ENCODE peak calls at places on chromosomes 16 and 17, in eight cellular contexts. Q is fibroblast of the aortic adventitia; Z is brain microvascular endothelial cell; C is breast epithelium; E is CD8-positive, alpha-beta T cell; H is foreskin fibroblast; F is fibroblast of mammary gland; P is heart left ventricle. W is an unnamed sample.

GRCh38 chr17:5272313-5272712 is 9.8 kb upstream of the RABEP1 start:
- DNase-seq in Q (no peak), Z (no peak), C (no peak), E (no peak), H (peak), F (peak), P (no peak), W (no peak)

GRCh38 chr16:50282010-50282538 is 15.7 kb downstream of the ADCY7 start:
- DNase-seq in Q (peak), Z (peak), C (no peak), E (peak), H (no peak), F (peak), P (peak), W (peak)

GRCh38 chr16:14529010-14529669 is 100.9 kb downstream of the PARN start:
- DNase-seq in Q (peak), Z (peak), C (peak), E (peak), H (peak), F (peak), P (peak), W (peak)

GRCh38 chr17:43135454-43135819 is 10.3 kb upstream of the BRCA1 start:
- DNase-seq in Q (no peak), Z (no peak), C (no peak), E (no peak), H (no peak), F (no peak), P (no peak), W (no peak)

GRCh38 chr17:16258916-16259315 is 41.9 kb downstream of the PIGL start:
- DNase-seq in Q (no peak), Z (no peak), C (no peak), E (no peak), H (peak), F (peak), P (no peak), W (peak)

GRCh38 chr17:78144146-78144719 is 2.0 kb upstream of the C17orf99 start:
- DNase-seq in Q (peak), Z (peak), C (no peak), E (no peak), H (peak), F (peak), P (peak), W (peak)

GRCh38 chr16:64858076-64858475 is 263.8 kb downstream of the CDH11 start:
- DNase-seq in Q (no peak), Z (peak), C (no peak), E (no peak), H (peak), F (peak), P (no peak), W (no peak)

GRCh38 chr16:4612977-4613635 is 1.6 kb downstream of the UBALD1 start:
- DNase-seq in Q (peak), Z (no peak), C (no peak), E (no peak), H (peak), F (no peak), P (no peak), W (no peak)

GRCh38 chr17:15342460-15342859 is 1.1 kb upstream of the TEKT3 start:
- DNase-seq in Q (peak), Z (peak), C (no peak), E (no peak), H (no peak), F (peak), P (no peak), W (no peak)

GRCh38 chr16:1330260-1330914 is 3.1 kb upstream of the BAIAP3 start:
- DNase-seq in Q (no peak), Z (no peak), C (no peak), E (no peak), H (no peak), F (no peak), P (no peak), W (no peak)

GRCh38 chr16:15946257-15947044 is 3.0 kb upstream of the ABCC1 start:
- DNase-seq in Q (peak), Z (peak), C (no peak), E (no peak), H (peak), F (peak), P (no peak), W (peak)

GRCh38 chr16:17072104-17072503 is 398.7 kb downstream of the XYLT1 start:
- DNase-seq in Q (no peak), Z (no peak), C (no peak), E (no peak), H (no peak), F (peak), P (no peak), W (no peak)

GRCh38 chr17:17076066-17076465 is 33.8 kb downstream of the MPRIP start:
- DNase-seq in Q (no peak), Z (no peak), C (peak), E (no peak), H (no peak), F (no peak), P (no peak), W (no peak)

GRCh38 chr17:58219789-58220183 is 731 bp upstream of the MKS1 start:
- DNase-seq in Q (no peak), Z (no peak), C (no peak), E (no peak), H (peak), F (peak), P (no peak), W (no peak)

GRCh38 chr16:58485184-58485887 is 14.6 kb upstream of the NDRG4 start:
- DNase-seq in Q (no peak), Z (no peak), C (no peak), E (no peak), H (no peak), F (no peak), P (no peak), W (no peak)

GRCh38 chr17:33848433-33848832 is 406.7 kb upstream of the CCL2 start:
- DNase-seq in Q (no peak), Z (no peak), C (no peak), E (no peak), H (no peak), F (no peak), P (no peak), W (no peak)

GRCh38 chr17:47789611-47790520 is 31.7 kb downstream of the OSBPL7 start:
- DNase-seq in Q (peak), Z (peak), C (peak), E (peak), H (peak), F (peak), P (peak), W (peak)

GRCh38 chr17:17124341-17124740 is 81.8 kb downstream of the PLD6 start:
- DNase-seq in Q (no peak), Z (no peak), C (no peak), E (no peak), H (no peak), F (no peak), P (no peak), W (no peak)

GRCh38 chr16:49409121-49409520 is 35.5 kb downstream of the C16orf78 start:
- DNase-seq in Q (no peak), Z (no peak), C (no peak), E (no peak), H (no peak), F (no peak), P (no peak), W (no peak)

GRCh38 chr17:28384281-28385036 is 13.0 kb downstream of the SARM1 start:
- DNase-seq in Q (no peak), Z (no peak), C (no peak), E (peak), H (no peak), F (no peak), P (peak), W (no peak)

GRCh38 chr16:1089439-1089821 is 6.6 kb downstream of the C1QTNF8 start:
- DNase-seq in Q (no peak), Z (no peak), C (no peak), E (no peak), H (no peak), F (no peak), P (peak), W (no peak)

GRCh38 chr17:63549946-63550815 is at the start of gene DCAF7:
- DNase-seq in Q (peak), Z (peak), C (peak), E (peak), H (peak), F (peak), P (peak), W (peak)

GRCh38 chr16:23353440-23353839 is 51.3 kb downstream of the SCNN1B start:
- DNase-seq in Q (no peak), Z (no peak), C (no peak), E (no peak), H (no peak), F (no peak), P (no peak), W (no peak)

GRCh38 chr16:57145964-57146647 is 39.7 kb downstream of the PSME3IP1 start:
- DNase-seq in Q (no peak), Z (no peak), C (no peak), E (no peak), H (no peak), F (no peak), P (no peak), W (no peak)

GRCh38 chr17:42830971-42831370 is 2.2 kb upstream of the PSME3 start:
- DNase-seq in Q (no peak), Z (no peak), C (no peak), E (no peak), H (no peak), F (no peak), P (no peak), W (no peak)

GRCh38 chr17:7769854-7770253 is 52.3 kb downstream of the DNAH2 start:
- DNase-seq in Q (no peak), Z (no peak), C (no peak), E (no peak), H (no peak), F (no peak), P (no peak), W (no peak)

GRCh38 chr17:7897773-7898172 is 9.2 kb downstream of the CHD3 start:
- DNase-seq in Q (peak), Z (peak), C (no peak), E (no peak), H (peak), F (peak), P (no peak), W (peak)

GRCh38 chr17:59757881-59758385 is 50.5 kb downstream of the VMP1 start:
- DNase-seq in Q (no peak), Z (no peak), C (no peak), E (no peak), H (no peak), F (no peak), P (no peak), W (no peak)

GRCh38 chr17:32878211-32878610 is 1.3 kb upstream of the MYO1D start:
- DNase-seq in Q (peak), Z (no peak), C (peak), E (no peak), H (peak), F (peak), P (peak), W (peak)

DNA sequence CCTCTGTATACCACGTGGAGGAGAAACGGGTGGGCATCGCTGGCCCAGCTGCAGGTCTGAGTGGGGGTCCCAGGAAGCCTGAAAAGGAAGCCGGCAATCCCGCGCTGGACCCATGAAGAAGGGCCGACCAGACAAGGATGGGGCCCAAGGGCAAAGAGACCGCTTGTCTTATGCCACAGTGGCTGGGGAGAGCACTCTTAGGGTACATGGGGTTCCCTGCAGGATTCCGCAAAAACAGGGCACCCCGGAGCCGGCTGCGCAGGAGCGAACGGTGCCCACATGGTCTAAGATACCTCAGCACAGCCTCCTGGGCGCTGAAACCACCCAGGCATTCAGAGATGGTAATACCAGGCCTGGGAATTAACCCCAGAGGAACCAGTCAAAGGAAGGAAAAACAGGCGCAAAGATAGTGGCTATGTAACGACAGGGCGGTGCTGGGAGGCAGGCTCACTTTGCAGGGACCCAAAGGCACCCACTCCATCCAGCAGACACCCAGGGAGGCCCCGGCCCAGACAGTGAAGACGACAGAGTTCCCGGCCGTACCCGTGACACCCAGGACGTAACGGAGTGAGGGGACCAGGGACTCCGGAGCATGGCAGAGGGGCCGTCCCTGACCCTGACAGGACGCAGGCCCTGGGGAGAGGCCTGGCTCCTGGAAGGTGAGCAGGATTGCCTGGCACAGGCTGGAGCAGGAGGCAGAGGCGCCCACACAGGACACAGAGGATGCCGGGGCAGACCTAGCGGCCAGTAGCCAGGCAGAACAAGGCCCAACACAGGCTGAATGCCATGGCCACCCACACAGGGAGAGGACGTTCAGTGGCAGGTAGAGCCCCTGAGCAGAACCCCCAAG is 10.3 kb downstream of the PIEZO1 start:
- DNase-seq in Q (no peak), Z (no peak), C (no peak), E (no peak), H (no peak), F (no peak), P (no peak), W (no peak)
- H3K4me3 ChIP-seq in Q (no peak), Z (no peak), C (no peak), E (no peak), H (no peak), F (no peak), P (no peak), W (no peak)

GRCh38 chr16:84746875-84747274 is 47.1 kb downstream of the USP10 start:
- DNase-seq in Q (no peak), Z (no peak), C (peak), E (no peak), H (no peak), F (no peak), P (no peak), W (no peak)
- TF ChIP-seq CTCF in Q (peak), Z (peak), C (peak), E (no peak), H (peak), F (peak), P (no peak), W (peak)

GRCh38 chr17:76550712-76551615 is 11.1 kb downstream of the PRCD start:
- DNase-seq in Q (peak), Z (no peak), C (no peak), E (no peak), H (peak), F (peak), P (no peak), W (peak)
- H3K4me3 ChIP-seq in Q (peak), Z (no peak), C (peak), E (no peak), H (no peak), F (no peak), P (no peak), W (no peak)

GRCh38 chr17:65297384-65297783 is 160.2 kb downstream of the RGS9 start:
- DNase-seq in Q (peak), Z (peak), C (no peak), E (no peak), H (peak), F (peak), P (no peak), W (peak)

GRCh38 chr17:65293584-65294183 is 156.5 kb downstream of the RGS9 start:
- DNase-seq in Q (no peak), Z (no peak), C (no peak), E (no peak), H (no peak), F (no peak), P (no peak), W (no peak)

GRCh38 chr17:65290616-65291015 is 153.4 kb downstream of the RGS9 start:
- DNase-seq in Q (peak), Z (no peak), C (no peak), E (no peak), H (no peak), F (no peak), P (no peak), W (no peak)

GRCh38 chr17:65292430-65292829 is 155.3 kb downstream of the RGS9 start:
- DNase-seq in Q (no peak), Z (no peak), C (no peak), E (no peak), H (no peak), F (no peak), P (no peak), W (peak)

GRCh38 chr17:65294184-65294719 is 157.1 kb downstream of the RGS9 start:
- DNase-seq in Q (peak), Z (peak), C (no peak), E (peak), H (peak), F (peak), P (peak), W (peak)
- TF ChIP-seq CTCF in Q (peak), Z (peak), C (peak), E (peak), H (peak), F (peak), P (peak), W (peak)

GRCh38 chr17:19368119-19368660 is 5.7 kb upstream of the B9D1 start:
- DNase-seq in Q (no peak), Z (no peak), C (no peak), E (no peak), H (peak), F (peak), P (no peak), W (no peak)

GRCh38 chr17:19369107-19369778 is 6.7 kb upstream of the B9D1 start:
- DNase-seq in Q (no peak), Z (no peak), C (no peak), E (no peak), H (no peak), F (no peak), P (no peak), W (no peak)

GRCh38 chr17:19370493-19370960 is 7.8 kb upstream of the MAPK7 start:
- DNase-seq in Q (no peak), Z (no peak), C (peak), E (no peak), H (no peak), F (peak), P (peak), W (no peak)

GRCh38 chr17:19371259-19372003 is 6.9 kb upstream of the MAPK7 start:
- DNase-seq in Q (no peak), Z (no peak), C (peak), E (no peak), H (no peak), F (no peak), P (no peak), W (no peak)

DNA sequence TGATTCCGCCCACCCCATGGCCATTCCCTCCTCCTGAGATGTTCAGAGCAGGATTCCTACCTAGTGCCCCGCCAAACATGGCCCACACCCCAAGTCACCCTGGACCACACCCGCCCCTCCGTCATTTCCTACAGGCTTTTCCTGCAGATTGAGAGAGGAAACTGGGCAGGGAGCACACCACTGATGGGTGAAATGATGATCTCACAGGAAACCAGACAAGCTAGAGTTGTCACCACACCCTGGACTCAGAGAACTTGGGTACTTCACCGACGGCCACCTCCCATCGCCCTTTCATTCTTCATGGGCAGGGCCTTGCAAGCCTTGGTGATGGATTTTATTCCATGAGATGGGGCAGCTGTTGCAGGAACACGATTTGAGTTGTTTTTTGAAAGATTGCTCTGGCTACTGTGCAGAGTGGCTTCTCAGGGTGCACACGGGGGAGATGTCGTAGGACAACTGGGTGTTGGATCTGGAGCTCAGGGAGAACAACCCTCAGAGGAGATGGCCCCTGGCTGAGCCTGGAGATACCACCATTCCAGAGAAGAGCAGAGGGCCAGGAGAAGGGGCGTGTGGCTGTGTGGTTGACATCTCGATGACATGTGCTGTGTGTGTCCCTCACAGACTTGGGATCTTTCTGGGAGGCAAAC is 7.4 kb upstream of the B9D1 start:
- DNase-seq in Q (no peak), Z (no peak), C (no peak), E (peak), H (no peak), F (no peak), P (peak), W (no peak)
- H3K4me3 ChIP-seq in Q (no peak), Z (no peak), C (no peak), E (no peak), H (no peak), F (no peak), P (no peak), W (no peak)

GRCh38 chr17:75927286-75927922 is 13.4 kb downstream of the FBF1 start:
- DNase-seq in Q (peak), Z (no peak), C (no peak), E (no peak), H (peak), F (peak), P (no peak), W (no peak)
- TF ChIP-seq CTCF in Q (peak), Z (peak), C (no peak), E (no peak), H (no peak), F (peak), P (peak), W (peak)

DNA sequence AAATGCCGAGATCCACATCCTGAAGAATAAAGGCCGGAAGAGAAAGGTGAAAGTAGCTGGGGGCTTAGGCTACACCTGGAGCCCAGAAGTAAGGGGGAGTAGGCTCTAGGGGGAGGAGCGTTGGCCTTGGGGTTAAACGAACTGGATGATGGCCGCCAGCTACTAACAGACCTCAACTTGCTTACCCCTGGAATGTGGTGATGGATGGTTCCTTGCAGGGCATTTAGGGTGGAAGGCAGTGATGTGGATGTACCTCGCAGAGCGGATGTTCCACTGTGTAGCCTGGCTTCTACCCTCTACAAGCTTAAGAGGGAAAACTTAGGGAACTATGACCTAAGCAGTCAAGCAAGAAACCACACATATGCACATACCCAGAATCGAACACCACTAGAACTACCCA is 2.3 kb upstream of the MAZ start:
- DNase-seq in Q (no peak), Z (no peak), C (no peak), E (no peak), H (no peak), F (no peak), P (no peak), W (no peak)
- H3K4me3 ChIP-seq in Q (no peak), Z (no peak), C (no peak), E (peak), H (peak), F (no peak), P (no peak), W (no peak)

GRCh38 chr17:50118828-50119218 is 11.1 kb downstream of the SAMD14 start:
- DNase-seq in Q (no peak), Z (no peak), C (no peak), E (no peak), H (no peak), F (no peak), P (no peak), W (no peak)

GRCh38 chr17:50118076-50118827 is 11.7 kb downstream of the SAMD14 start:
- DNase-seq in Q (no peak), Z (no peak), C (peak), E (no peak), H (no peak), F (no peak), P (no peak), W (no peak)

GRCh38 chr17:50114849-50115357 is 15.1 kb downstream of the SAMD14 start:
- DNase-seq in Q (peak), Z (peak), C (no peak), E (no peak), H (peak), F (peak), P (no peak), W (peak)

GRCh38 chr17:50115744-50116143 is 14.2 kb downstream of the SAMD14 start:
- DNase-seq in Q (no peak), Z (no peak), C (no peak), E (no peak), H (no peak), F (no peak), P (peak), W (no peak)

GRCh38 chr17:50117202-50118040 is 12.5 kb downstream of the SAMD14 start:
- DNase-seq in Q (peak), Z (no peak), C (peak), E (peak), H (peak), F (peak), P (peak), W (peak)
- TF ChIP-seq CTCF in Q (peak), Z (peak), C (peak), E (peak), H (peak), F (no peak), P (peak), W (peak)

GRCh38 chr16:82735176-82735575 is 108.4 kb downstream of the CDH13 start:
- DNase-seq in Q (no peak), Z (no peak), C (no peak), E (no peak), H (no peak), F (no peak), P (peak), W (peak)
- H3K4me3 ChIP-seq in Q (no peak), Z (no peak), C (no peak), E (no peak), H (no peak), F (no peak), P (no peak), W (no peak)

W was measured in fibroblast of pulmonary artery.